ENCODE peak calls at places on chromosomes 13 and 19, in seven cellular contexts. E is H1, T is cardiac fibroblast, F is AG09309, M is heart left ventricle, S is right lobe of liver, L is PC-3. W is an unnamed sample.

GRCh38 chr19:850221-850978 is 1.7 kb upstream of the ELANE start:
- DNase-seq in E (no peak), T (peak), F (peak), M (peak), S (peak), L (peak), W (peak)

GRCh38 chr13:105336706-105337582 is 1198.5 kb downstream of the EFNB2 start:
- DNase-seq in E (no peak), T (peak), F (peak), M (no peak), S (no peak), L (no peak), W (peak)

GRCh38 chr19:41936416-41936850 is 8.2 kb upstream of the ERFL start:
- DNase-seq in E (no peak), T (peak), F (no peak), M (no peak), S (no peak), L (peak), W (peak)

GRCh38 chr19:6632002-6632621 is 37.8 kb downstream of the TNFSF14 start:
- DNase-seq in E (peak), T (peak), F (peak), M (peak), S (no peak), L (peak), W (peak)

GRCh38 chr13:24502567-24503375 is 9.8 kb downstream of the PARP4 start:
- DNase-seq in E (no peak), T (peak), F (no peak), M (peak), S (no peak), L (peak), W (peak)

GRCh38 chr13:109204657-109205056 is 575.2 kb downstream of the MYO16 start:
- DNase-seq in E (no peak), T (no peak), F (no peak), M (no peak), S (no peak), L (no peak), W (no peak)

GRCh38 chr13:29978211-29978610 is 127.8 kb upstream of the UBL3 start:
- DNase-seq in E (no peak), T (peak), F (no peak), M (no peak), S (no peak), L (no peak), W (no peak)

GRCh38 chr13:111906306-111906705 is 160.6 kb upstream of the SOX1 start:
- DNase-seq in E (peak), T (no peak), F (no peak), M (no peak), S (no peak), L (no peak), W (no peak)

GRCh38 chr13:109945206-109945960 is 159.0 kb upstream of the IRS2 start:
- DNase-seq in E (no peak), T (peak), F (peak), M (no peak), S (no peak), L (peak), W (peak)

GRCh38 chr19:34128558-34129250 is 43.6 kb upstream of the LSM14A start:
- DNase-seq in E (no peak), T (no peak), F (no peak), M (no peak), S (no peak), L (no peak), W (peak)

GRCh38 chr13:74136089-74136658 is 2.0 kb upstream of the KLF12 start:
- DNase-seq in E (no peak), T (peak), F (no peak), M (peak), S (peak), L (peak), W (peak)

GRCh38 chr13:104286566-104287290 is 1220.5 kb upstream of the SLC10A2 start:
- DNase-seq in E (no peak), T (no peak), F (no peak), M (no peak), S (no peak), L (peak), W (no peak)

GRCh38 chr19:38318595-38319142 is 976 bp upstream of the KCNK6 start:
- DNase-seq in E (no peak), T (no peak), F (no peak), M (peak), S (no peak), L (no peak), W (peak)

GRCh38 chr13:27663947-27664346 is 42.3 kb downstream of the POLR1D start:
- DNase-seq in E (no peak), T (no peak), F (no peak), M (peak), S (no peak), L (no peak), W (no peak)

GRCh38 chr13:24407844-24408243 is 98.5 kb downstream of the C1QTNF9 start:
- DNase-seq in E (no peak), T (no peak), F (no peak), M (no peak), S (no peak), L (peak), W (no peak)

DNA sequence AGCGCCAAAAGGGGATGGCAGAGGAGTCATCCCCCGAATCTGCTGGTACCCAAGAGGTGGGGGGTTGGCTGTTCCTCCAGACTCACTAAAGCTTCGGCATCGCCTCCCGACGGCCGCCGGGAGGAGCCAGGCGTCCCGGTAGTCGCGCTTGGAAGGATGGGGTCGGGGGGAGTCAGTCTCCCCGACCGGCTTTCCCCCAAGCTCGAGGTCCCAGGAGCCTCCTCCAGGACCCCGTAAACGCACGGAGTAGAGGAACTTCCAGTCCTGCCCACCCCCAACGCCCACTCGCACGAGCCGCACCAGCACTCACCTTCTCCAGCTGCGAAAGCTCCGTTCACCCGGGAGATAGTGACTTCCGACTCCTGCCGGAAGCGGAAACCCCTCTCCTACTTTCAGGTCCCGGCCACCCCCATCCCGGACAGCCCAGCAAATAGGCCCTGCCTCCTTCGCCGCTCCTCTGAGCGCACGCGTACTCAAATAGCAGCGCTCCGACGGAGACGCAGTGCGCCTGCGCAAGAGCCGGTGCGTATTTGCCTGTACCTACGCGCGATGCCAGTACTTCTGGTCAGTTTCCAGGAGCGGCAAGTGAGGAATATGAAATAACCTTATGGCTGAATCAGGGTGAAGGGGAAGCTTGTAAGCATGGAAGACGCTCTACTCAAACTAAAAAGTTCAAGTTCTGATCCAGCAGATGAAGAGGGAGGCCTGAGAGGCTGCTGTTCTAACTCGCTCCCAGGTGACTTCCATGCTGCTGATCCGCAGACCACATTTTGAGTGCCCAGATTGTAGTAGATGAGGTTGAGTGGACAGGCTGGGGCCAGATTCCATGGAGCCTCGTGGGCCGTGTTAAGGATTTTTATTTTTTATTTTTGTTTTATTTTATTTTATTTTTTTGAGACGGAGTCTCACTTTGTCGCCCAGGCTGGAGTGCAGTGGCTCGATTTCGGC is at the start of gene ELOF1:
- DNase-seq in E (peak), T (peak), F (peak), M (peak), S (peak), L (peak), W (peak)
- TF ChIP-seq CTCF in E (no peak), T (peak), F (peak), M (no peak), S (no peak), L (peak), W (peak)

GRCh38 chr13:113839536-113840204 is 24.2 kb downstream of the GAS6 start:
- DNase-seq in E (no peak), T (no peak), F (no peak), M (peak), S (peak), L (no peak), W (no peak)

GRCh38 chr13:113838711-113839201 is 25.1 kb downstream of the GAS6 start:
- DNase-seq in E (no peak), T (no peak), F (no peak), M (no peak), S (peak), L (no peak), W (no peak)

GRCh38 chr13:113836917-113837553 is 26.8 kb downstream of the GAS6 start:
- DNase-seq in E (no peak), T (peak), F (peak), M (peak), S (peak), L (peak), W (peak)

GRCh38 chr13:113835461-113836274 is 28.2 kb downstream of the GAS6 start:
- DNase-seq in E (no peak), T (peak), F (peak), M (no peak), S (peak), L (peak), W (peak)

GRCh38 chr13:113837554-113838355 is 26.1 kb downstream of the GAS6 start:
- DNase-seq in E (no peak), T (peak), F (peak), M (peak), S (peak), L (peak), W (peak)
- H3K4me3 ChIP-seq in E (no peak), T (peak), F (peak), M (peak), S (no peak), L (peak), W (peak)

GRCh38 chr19:22545751-22546150 is 88.4 kb upstream of the ZNF492 start:
- DNase-seq in E (peak), T (peak), F (no peak), M (no peak), S (no peak), L (peak), W (no peak)
- TF ChIP-seq CTCF in E (peak), T (peak), F (peak), M (peak), S (peak), L (peak), W (peak)

GRCh38 chr19:18587962-18588610 is 512 bp upstream of the REX1BD start:
- DNase-seq in E (no peak), T (no peak), F (no peak), M (no peak), S (no peak), L (no peak), W (no peak)

GRCh38 chr19:18589380-18590272 is 1.0 kb downstream of the REX1BD start:
- DNase-seq in E (peak), T (peak), F (no peak), M (peak), S (peak), L (peak), W (peak)

GRCh38 chr19:18588611-18589379 is at the start of gene REX1BD:
- DNase-seq in E (peak), T (peak), F (no peak), M (peak), S (peak), L (peak), W (peak)

GRCh38 chr19:18591735-18592385 is 3.3 kb downstream of the REX1BD start:
- DNase-seq in E (no peak), T (no peak), F (peak), M (no peak), S (no peak), L (no peak), W (no peak)

GRCh38 chr19:18590273-18591272 is 2.0 kb downstream of the REX1BD start:
- DNase-seq in E (peak), T (no peak), F (no peak), M (peak), S (no peak), L (no peak), W (peak)
- H3K4me3 ChIP-seq in E (peak), T (no peak), F (no peak), M (peak), S (no peak), L (peak), W (peak)

GRCh38 chr13:33610471-33611015 is 207.4 kb upstream of the RFC3 start:
- DNase-seq in E (peak), T (peak), F (no peak), M (peak), S (peak), L (no peak), W (peak)
- TF ChIP-seq CTCF in E (peak), T (no peak), F (no peak), M (peak), S (no peak), L (no peak), W (no peak)

GRCh38 chr19:46784262-46785053 is 3.9 kb downstream of the SLC1A5 start:
- DNase-seq in E (peak), T (peak), F (peak), M (peak), S (peak), L (peak), W (peak)

GRCh38 chr19:46785054-46785979 is 3.1 kb downstream of the SLC1A5 start:
- DNase-seq in E (no peak), T (peak), F (no peak), M (no peak), S (no peak), L (no peak), W (peak)

GRCh38 chr19:46785980-46786235 is 2.5 kb downstream of the SLC1A5 start:
- DNase-seq in E (no peak), T (no peak), F (no peak), M (no peak), S (no peak), L (no peak), W (no peak)

GRCh38 chr19:46783670-46784069 is 4.7 kb downstream of the SLC1A5 start:
- DNase-seq in E (no peak), T (no peak), F (no peak), M (no peak), S (no peak), L (no peak), W (no peak)

DNA sequence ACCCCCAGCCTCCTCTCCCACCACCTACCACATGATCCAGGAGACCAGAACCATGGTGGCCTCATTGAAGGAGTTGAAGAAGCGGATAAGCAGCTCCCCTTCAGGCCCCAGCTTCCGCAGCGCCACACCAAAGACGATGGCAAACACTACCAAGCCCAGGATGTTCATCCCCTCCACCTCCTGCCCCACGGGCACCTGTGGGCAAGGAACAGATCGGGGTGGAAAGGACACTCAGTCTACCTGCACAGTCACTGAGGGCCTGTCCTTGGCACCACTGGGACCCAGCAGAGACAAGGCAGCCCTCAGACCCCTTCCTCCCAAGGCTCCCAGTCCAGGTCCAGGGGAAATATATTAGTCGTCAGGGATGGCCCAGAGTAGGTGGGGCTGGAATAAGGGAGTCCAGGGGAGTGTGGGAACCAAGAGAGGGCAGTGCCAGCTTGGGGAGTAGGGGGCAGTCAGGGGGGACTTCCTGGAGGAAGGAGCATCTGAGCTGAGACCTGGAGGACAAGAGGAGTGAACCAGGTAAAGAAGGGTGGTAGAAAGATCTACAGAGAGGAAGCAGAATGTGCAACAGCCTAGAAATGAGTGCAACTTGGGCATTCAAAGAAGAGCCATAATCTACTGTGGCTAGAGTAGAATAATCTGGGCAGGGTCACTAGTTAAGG is 5.9 kb downstream of the SLC1A5 start:
- DNase-seq in E (no peak), T (no peak), F (no peak), M (no peak), S (no peak), L (no peak), W (no peak)
- H3K4me3 ChIP-seq in E (no peak), T (no peak), F (no peak), M (no peak), S (no peak), L (no peak), W (no peak)